ENCODE peak calls at places on chromosomes 2 and 18, in ten cellular contexts. N is fibroblast of villous mesenchyme; M is activated T-helper 9 cell treated with anti-CD3 and anti-CD28 coated beads, Interleukin-2, amount 50 U/mL, for 16 hours; G is neural crest cell; I is anterior cingulate cortex; H is fibroblast of mammary gland; F is activated gamma-delta T cell treated with anti-CD3 and anti-CD28 coated beads, Interleukin-2, amount 50 U/mL, for 16 hours; X is AG09309; L is heart left ventricle; D is aorta. K is an unnamed sample.

GRCh38 chr18:57134564-57135211 is 12.2 kb upstream of the BOD1L2 start:
- DNase-seq in N (no peak), M (no peak), G (no peak), I (no peak), H (no peak), F (no peak), X (no peak), L (no peak), D (no peak), K (no peak)

GRCh38 chr2:62309465-62310091 is 113.7 kb downstream of the B3GNT2 start:
- DNase-seq in N (peak), M (no peak), G (no peak), I (no peak), H (no peak), F (peak), X (no peak), L (peak), D (no peak), K (no peak)

GRCh38 chr2:54687595-54688152 is 35.8 kb upstream of the EML6 start:
- DNase-seq in N (no peak), M (no peak), G (no peak), I (no peak), H (no peak), F (no peak), X (no peak), L (no peak), D (no peak), K (no peak)

GRCh38 chr18:77086034-77086433 is 46.5 kb downstream of the MBP start:
- DNase-seq in N (peak), M (no peak), G (no peak), I (no peak), H (peak), F (no peak), X (peak), L (no peak), D (no peak), K (no peak)

GRCh38 chr2:70010222-70011111 is 49.0 kb upstream of the ASPRV1 start:
- DNase-seq in N (no peak), M (no peak), G (no peak), I (no peak), H (no peak), F (no peak), X (no peak), L (no peak), D (no peak), K (no peak)

GRCh38 chr2:6337123-6337830 is 528.4 kb downstream of the CMPK2 start:
- DNase-seq in N (no peak), M (no peak), G (no peak), I (no peak), H (no peak), F (no peak), X (no peak), L (no peak), D (no peak), K (no peak)

GRCh38 chr2:55224761-55225261 is 7.3 kb downstream of the CLHC1 start:
- DNase-seq in N (no peak), M (no peak), G (no peak), I (no peak), H (peak), F (no peak), X (no peak), L (peak), D (no peak), K (no peak)

GRCh38 chr18:76922107-76922506 is 99.8 kb downstream of the ZNF236 start:
- DNase-seq in N (peak), M (no peak), G (peak), I (no peak), H (peak), F (peak), X (no peak), L (no peak), D (no peak), K (peak)

GRCh38 chr18:21330122-21330701 is 88.2 kb downstream of the GREB1L start:
- DNase-seq in N (peak), M (no peak), G (no peak), I (no peak), H (peak), F (no peak), X (no peak), L (peak), D (no peak), K (no peak)

GRCh38 chr2:26185954-26186353 is 13.1 kb downstream of the GAREM2 start:
- DNase-seq in N (no peak), M (no peak), G (no peak), I (no peak), H (no peak), F (no peak), X (no peak), L (no peak), D (no peak), K (no peak)

GRCh38 chr2:120511546-120512320 is 165.8 kb downstream of the INHBB start:
- DNase-seq in N (no peak), M (no peak), G (peak), I (no peak), H (no peak), F (no peak), X (no peak), L (no peak), D (peak), K (no peak)

GRCh38 chr2:95323347-95324155 is 26.4 kb downstream of the KCNIP3 start:
- DNase-seq in N (no peak), M (no peak), G (no peak), I (no peak), H (no peak), F (no peak), X (no peak), L (no peak), D (no peak), K (no peak)

GRCh38 chr2:114962551-114962950 is 520.1 kb downstream of the DPP10 start:
- DNase-seq in N (no peak), M (no peak), G (no peak), I (no peak), H (no peak), F (no peak), X (no peak), L (no peak), D (no peak), K (no peak)

GRCh38 chr2:134669731-134670669 is 48.8 kb downstream of the TMEM163 start:
- DNase-seq in N (no peak), M (peak), G (no peak), I (no peak), H (no peak), F (peak), X (no peak), L (no peak), D (no peak), K (peak)

GRCh38 chr2:157304811-157305712 is 20.6 kb downstream of the ERMN start:
- DNase-seq in N (peak), M (no peak), G (no peak), I (no peak), H (no peak), F (no peak), X (no peak), L (no peak), D (no peak), K (no peak)

GRCh38 chr18:3328522-3328921 is 66.6 kb downstream of the MYL12B start:
- DNase-seq in N (no peak), M (no peak), G (no peak), I (no peak), H (no peak), F (no peak), X (no peak), L (no peak), D (no peak), K (no peak)

GRCh38 chr2:166671235-166671634 is 177.2 kb upstream of the SCN7A start:
- DNase-seq in N (no peak), M (no peak), G (no peak), I (no peak), H (no peak), F (no peak), X (no peak), L (no peak), D (no peak), K (no peak)

GRCh38 chr2:37125404-37125803 is 31.4 kb downstream of the EIF2AK2 start:
- DNase-seq in N (no peak), M (no peak), G (no peak), I (no peak), H (no peak), F (no peak), X (no peak), L (no peak), D (no peak), K (no peak)

GRCh38 chr2:84925724-84926376 is 20.4 kb downstream of the TMSB10 start:
- DNase-seq in N (peak), M (peak), G (peak), I (peak), H (peak), F (peak), X (no peak), L (peak), D (peak), K (peak)